ENCODE peak calls at places on chromosomes 4 and X, in ten cellular contexts. One of them, this sample, is unnamed.

GRCh38 chr4:176635372-176636261 is 157.1 kb downstream of the VEGFC start:
- DNase-seq in lung: no peak
- DNase-seq in DMS 273 treated with DMSO at 0.1 percent for 48 hours: no peak
- DNase-seq in A549: peak; percentile 97
- DNase-seq in substantia nigra: no peak
- DNase-seq in cardiac fibroblast: peak; percentile 99
- DNase-seq in stimulated activated CD4-positive, alpha-beta T cell treated with anti-CD3 and anti-CD28 coated beads, Interleukin-2, amount 100 ng/mL, for 24 hours: no peak
- DNase-seq in RWPE1: peak; percentile 67
- DNase-seq in fibroblast of lung: peak; percentile 83
- DNase-seq in iPS-NIHi11: no peak
- DNase-seq in this sample: peak; percentile 87

GRCh38 chr4:38547052-38547451 is 116.9 kb upstream of the KLF3 start:
- DNase-seq in A549: no peak
- DNase-seq in iPS-NIHi11: no peak
- DNase-seq in DMS 273 treated with DMSO at 0.1 percent for 48 hours: no peak
- DNase-seq in RWPE1: no peak
- DNase-seq in stimulated activated CD4-positive, alpha-beta T cell treated with anti-CD3 and anti-CD28 coated beads, Interleukin-2, amount 100 ng/mL, for 24 hours: no peak
- DNase-seq in lung: no peak
- DNase-seq in fibroblast of lung: no peak
- DNase-seq in substantia nigra: no peak
- DNase-seq in cardiac fibroblast: no peak
- DNase-seq in this sample: no peak

GRCh38 chr4:41160010-41160789 is 54.1 kb downstream of the APBB2 start:
- DNase-seq in fibroblast of lung: peak; percentile 100
- DNase-seq in RWPE1: peak; percentile 94
- DNase-seq in A549: peak; percentile 80
- DNase-seq in iPS-NIHi11: no peak
- DNase-seq in DMS 273 treated with DMSO at 0.1 percent for 48 hours: no peak
- DNase-seq in stimulated activated CD4-positive, alpha-beta T cell treated with anti-CD3 and anti-CD28 coated beads, Interleukin-2, amount 100 ng/mL, for 24 hours: no peak
- DNase-seq in cardiac fibroblast: peak; percentile 99
- DNase-seq in substantia nigra: no peak
- DNase-seq in lung: no peak
- DNase-seq in this sample: peak; percentile 97

GRCh38 chr4:166259081-166259480 is 386.0 kb downstream of the TLL1 start:
- DNase-seq in iPS-NIHi11: no peak
- DNase-seq in A549: no peak
- DNase-seq in fibroblast of lung: no peak
- DNase-seq in cardiac fibroblast: no peak
- DNase-seq in substantia nigra: no peak
- DNase-seq in stimulated activated CD4-positive, alpha-beta T cell treated with anti-CD3 and anti-CD28 coated beads, Interleukin-2, amount 100 ng/mL, for 24 hours: no peak
- DNase-seq in lung: no peak
- DNase-seq in DMS 273 treated with DMSO at 0.1 percent for 48 hours: no peak
- DNase-seq in RWPE1: no peak
- DNase-seq in this sample: no peak

GRCh38 chrX:125436855-125437254 is 117.2 kb downstream of the TEX13C start:
- DNase-seq in lung: no peak
- DNase-seq in DMS 273 treated with DMSO at 0.1 percent for 48 hours: no peak
- DNase-seq in stimulated activated CD4-positive, alpha-beta T cell treated with anti-CD3 and anti-CD28 coated beads, Interleukin-2, amount 100 ng/mL, for 24 hours: no peak
- DNase-seq in iPS-NIHi11: no peak
- DNase-seq in RWPE1: no peak
- DNase-seq in cardiac fibroblast: peak; percentile 59
- DNase-seq in A549: peak; percentile 20
- DNase-seq in fibroblast of lung: no peak
- DNase-seq in substantia nigra: no peak
- DNase-seq in this sample: no peak

GRCh38 chr4:53924333-53925049 is 139.9 kb downstream of the CHIC2 start:
- DNase-seq in fibroblast of lung: no peak
- DNase-seq in substantia nigra: no peak
- DNase-seq in DMS 273 treated with DMSO at 0.1 percent for 48 hours: no peak
- DNase-seq in A549: no peak
- DNase-seq in cardiac fibroblast: no peak
- DNase-seq in RWPE1: no peak
- DNase-seq in stimulated activated CD4-positive, alpha-beta T cell treated with anti-CD3 and anti-CD28 coated beads, Interleukin-2, amount 100 ng/mL, for 24 hours: no peak
- DNase-seq in iPS-NIHi11: no peak
- DNase-seq in lung: no peak
- DNase-seq in this sample: no peak

GRCh38 chrX:66074920-66075879 is 35.3 kb upstream of the VSIG4 start:
- DNase-seq in cardiac fibroblast: peak; percentile 32
- DNase-seq in fibroblast of lung: no peak
- DNase-seq in DMS 273 treated with DMSO at 0.1 percent for 48 hours: no peak
- DNase-seq in substantia nigra: peak; percentile 15
- DNase-seq in RWPE1: no peak
- DNase-seq in stimulated activated CD4-positive, alpha-beta T cell treated with anti-CD3 and anti-CD28 coated beads, Interleukin-2, amount 100 ng/mL, for 24 hours: peak; percentile 37
- DNase-seq in A549: no peak
- DNase-seq in lung: no peak
- DNase-seq in iPS-NIHi11: no peak
- DNase-seq in this sample: peak; percentile 0

GRCh38 chrX:71098302-71098701 is 2.7 kb downstream of the FOXO4 start:
- DNase-seq in substantia nigra: peak; percentile 31
- DNase-seq in RWPE1: no peak
- DNase-seq in iPS-NIHi11: no peak
- DNase-seq in cardiac fibroblast: peak; percentile 45
- DNase-seq in fibroblast of lung: peak; percentile 25
- DNase-seq in lung: peak; percentile 44
- DNase-seq in DMS 273 treated with DMSO at 0.1 percent for 48 hours: peak; percentile 16
- DNase-seq in A549: peak; percentile 55
- DNase-seq in stimulated activated CD4-positive, alpha-beta T cell treated with anti-CD3 and anti-CD28 coated beads, Interleukin-2, amount 100 ng/mL, for 24 hours: peak; percentile 80
- DNase-seq in this sample: peak; percentile 41

GRCh38 chr4:89549907-89550306 is 242.3 kb upstream of the GPRIN3 start:
- DNase-seq in lung: no peak
- DNase-seq in substantia nigra: no peak
- DNase-seq in A549: no peak
- DNase-seq in iPS-NIHi11: no peak
- DNase-seq in cardiac fibroblast: peak; percentile 58
- DNase-seq in stimulated activated CD4-positive, alpha-beta T cell treated with anti-CD3 and anti-CD28 coated beads, Interleukin-2, amount 100 ng/mL, for 24 hours: no peak
- DNase-seq in RWPE1: no peak
- DNase-seq in fibroblast of lung: no peak
- DNase-seq in DMS 273 treated with DMSO at 0.1 percent for 48 hours: no peak
- DNase-seq in this sample: peak; percentile 22

GRCh38 chr4:159282944-159283343 is 180.1 kb downstream of the RAPGEF2 start:
- DNase-seq in lung: no peak
- DNase-seq in iPS-NIHi11: no peak
- DNase-seq in DMS 273 treated with DMSO at 0.1 percent for 48 hours: no peak
- DNase-seq in cardiac fibroblast: no peak
- DNase-seq in stimulated activated CD4-positive, alpha-beta T cell treated with anti-CD3 and anti-CD28 coated beads, Interleukin-2, amount 100 ng/mL, for 24 hours: no peak
- DNase-seq in RWPE1: no peak
- DNase-seq in substantia nigra: no peak
- DNase-seq in A549: no peak
- DNase-seq in fibroblast of lung: no peak
- DNase-seq in this sample: no peak

GRCh38 chrX:68060506-68061205 is 372.6 kb downstream of the OPHN1 start:
- DNase-seq in substantia nigra: no peak
- DNase-seq in lung: no peak
- DNase-seq in iPS-NIHi11: no peak
- DNase-seq in stimulated activated CD4-positive, alpha-beta T cell treated with anti-CD3 and anti-CD28 coated beads, Interleukin-2, amount 100 ng/mL, for 24 hours: no peak
- DNase-seq in A549: no peak
- DNase-seq in fibroblast of lung: peak; percentile 20
- DNase-seq in DMS 273 treated with DMSO at 0.1 percent for 48 hours: no peak
- DNase-seq in cardiac fibroblast: peak; percentile 4
- DNase-seq in RWPE1: no peak
- DNase-seq in this sample: peak; percentile 28

GRCh38 chrX:71053217-71053621 is 14.9 kb downstream of the SNX12 start:
- DNase-seq in stimulated activated CD4-positive, alpha-beta T cell treated with anti-CD3 and anti-CD28 coated beads, Interleukin-2, amount 100 ng/mL, for 24 hours: no peak
- DNase-seq in cardiac fibroblast: no peak
- DNase-seq in lung: no peak
- DNase-seq in iPS-NIHi11: peak; percentile 66
- DNase-seq in A549: no peak
- DNase-seq in RWPE1: no peak
- DNase-seq in substantia nigra: peak; percentile 12
- DNase-seq in DMS 273 treated with DMSO at 0.1 percent for 48 hours: no peak
- DNase-seq in fibroblast of lung: peak; percentile 13
- DNase-seq in this sample: no peak

GRCh38 chrX:103734125-103734760 is 23.5 kb downstream of the TMEM31 start:
- DNase-seq in substantia nigra: no peak
- DNase-seq in iPS-NIHi11: no peak
- DNase-seq in fibroblast of lung: peak; percentile 8
- DNase-seq in DMS 273 treated with DMSO at 0.1 percent for 48 hours: no peak
- DNase-seq in A549: no peak
- DNase-seq in stimulated activated CD4-positive, alpha-beta T cell treated with anti-CD3 and anti-CD28 coated beads, Interleukin-2, amount 100 ng/mL, for 24 hours: no peak
- DNase-seq in RWPE1: no peak
- DNase-seq in lung: no peak
- DNase-seq in cardiac fibroblast: peak; percentile 68
- DNase-seq in this sample: no peak

GRCh38 chrX:44898411-44899221 is 25.6 kb downstream of the KDM6A start:
- DNase-seq in substantia nigra: no peak
- DNase-seq in stimulated activated CD4-positive, alpha-beta T cell treated with anti-CD3 and anti-CD28 coated beads, Interleukin-2, amount 100 ng/mL, for 24 hours: no peak
- DNase-seq in cardiac fibroblast: no peak
- DNase-seq in DMS 273 treated with DMSO at 0.1 percent for 48 hours: no peak
- DNase-seq in A549: no peak
- DNase-seq in fibroblast of lung: peak; percentile 50
- DNase-seq in RWPE1: no peak
- DNase-seq in iPS-NIHi11: no peak
- DNase-seq in lung: no peak
- DNase-seq in this sample: no peak

GRCh38 chr4:22991576-22991975 is 298.8 kb downstream of the GBA3 start:
- DNase-seq in iPS-NIHi11: no peak
- DNase-seq in A549: no peak
- DNase-seq in DMS 273 treated with DMSO at 0.1 percent for 48 hours: no peak
- DNase-seq in fibroblast of lung: peak; percentile 53
- DNase-seq in cardiac fibroblast: no peak
- DNase-seq in RWPE1: no peak
- DNase-seq in stimulated activated CD4-positive, alpha-beta T cell treated with anti-CD3 and anti-CD28 coated beads, Interleukin-2, amount 100 ng/mL, for 24 hours: no peak
- DNase-seq in substantia nigra: no peak
- DNase-seq in lung: no peak
- DNase-seq in this sample: peak; percentile 33

GRCh38 chr4:98659106-98659592 is 738 bp upstream of the TSPAN5 start:
- DNase-seq in iPS-NIHi11: peak; percentile 24
- DNase-seq in RWPE1: peak; percentile 27
- DNase-seq in stimulated activated CD4-positive, alpha-beta T cell treated with anti-CD3 and anti-CD28 coated beads, Interleukin-2, amount 100 ng/mL, for 24 hours: no peak
- DNase-seq in cardiac fibroblast: peak; percentile 56
- DNase-seq in fibroblast of lung: peak; percentile 60
- DNase-seq in A549: peak; percentile 43
- DNase-seq in substantia nigra: no peak
- DNase-seq in lung: no peak
- DNase-seq in DMS 273 treated with DMSO at 0.1 percent for 48 hours: no peak
- DNase-seq in this sample: peak; percentile 58

GRCh38 chr4:121358473-121358872 is 22.3 kb downstream of the QRFPR start:
- DNase-seq in DMS 273 treated with DMSO at 0.1 percent for 48 hours: no peak
- DNase-seq in A549: no peak
- DNase-seq in RWPE1: peak; percentile 34
- DNase-seq in cardiac fibroblast: peak; percentile 77
- DNase-seq in lung: no peak
- DNase-seq in fibroblast of lung: peak; percentile 48
- DNase-seq in stimulated activated CD4-positive, alpha-beta T cell treated with anti-CD3 and anti-CD28 coated beads, Interleukin-2, amount 100 ng/mL, for 24 hours: no peak
- DNase-seq in substantia nigra: no peak
- DNase-seq in iPS-NIHi11: no peak
- DNase-seq in this sample: peak; percentile 35

This sample was measured in EL.